ENCODE peak calls at places on chromosomes 11 and 22, in six cellular contexts. One of them, this sample, is unnamed.

GRCh38 chr11:111878385-111878765 is 590 bp downstream of the FDXACB1 start:
- DNase-seq in H9: no peak
- DNase-seq in H1: no peak
- DNase-seq in neuronal stem cell: no peak
- DNase-seq in mesenchymal stem cell: no peak
- DNase-seq in trophoblast cell: peak; percentile 36
- DNase-seq in this sample: peak; percentile 5

GRCh38 chr11:1852885-1853284 is at the start of gene LSP1:
- DNase-seq in H9: no peak
- DNase-seq in H1: no peak
- DNase-seq in neuronal stem cell: no peak
- DNase-seq in mesenchymal stem cell: no peak
- DNase-seq in trophoblast cell: no peak
- DNase-seq in this sample: no peak

GRCh38 chr11:123799438-123799837 is 6.7 kb downstream of the OR6M1 start:
- DNase-seq in H9: no peak
- DNase-seq in H1: no peak
- DNase-seq in neuronal stem cell: no peak
- DNase-seq in mesenchymal stem cell: no peak
- DNase-seq in trophoblast cell: no peak
- DNase-seq in this sample: no peak

GRCh38 chr11:133705873-133706272 is 139.4 kb downstream of the SPATA19 start:
- DNase-seq in H9: no peak
- DNase-seq in H1: peak; percentile 31
- DNase-seq in neuronal stem cell: no peak
- DNase-seq in mesenchymal stem cell: no peak
- DNase-seq in trophoblast cell: no peak
- DNase-seq in this sample: no peak

GRCh38 chr11:33089776-33090175 is 50.4 kb downstream of the TCP11L1 start:
- DNase-seq in H9: no peak
- DNase-seq in H1: no peak
- DNase-seq in neuronal stem cell: no peak
- DNase-seq in mesenchymal stem cell: peak; percentile 21
- DNase-seq in trophoblast cell: no peak
- DNase-seq in this sample: peak; percentile 73

GRCh38 chr11:36774603-36775002 is 176.6 kb upstream of the RAG2 start:
- DNase-seq in H9: no peak
- DNase-seq in H1: no peak
- DNase-seq in neuronal stem cell: no peak
- DNase-seq in mesenchymal stem cell: peak; percentile 20
- DNase-seq in trophoblast cell: peak; percentile 18
- DNase-seq in this sample: peak; percentile 17

GRCh38 chr11:116868066-116868465 is 30.6 kb upstream of the APOA1 start:
- DNase-seq in H9: no peak
- DNase-seq in H1: no peak
- DNase-seq in neuronal stem cell: no peak
- DNase-seq in mesenchymal stem cell: no peak
- DNase-seq in trophoblast cell: no peak
- DNase-seq in this sample: no peak

GRCh38 chr11:57144075-57144474 is 37.7 kb upstream of the LRRC55 start:
- DNase-seq in H9: no peak
- DNase-seq in H1: no peak
- DNase-seq in neuronal stem cell: no peak
- DNase-seq in mesenchymal stem cell: no peak
- DNase-seq in trophoblast cell: no peak
- DNase-seq in this sample: no peak

GRCh38 chr11:6413791-6414231 is 5.1 kb downstream of the APBB1 start:
- DNase-seq in H9: no peak
- DNase-seq in H1: no peak
- DNase-seq in neuronal stem cell: no peak
- DNase-seq in mesenchymal stem cell: no peak
- DNase-seq in trophoblast cell: no peak
- DNase-seq in this sample: no peak

GRCh38 chr11:84722583-84723108 is 904.5 kb downstream of the DLG2 start:
- DNase-seq in H9: peak; percentile 31
- DNase-seq in H1: no peak
- DNase-seq in neuronal stem cell: peak; percentile 33
- DNase-seq in mesenchymal stem cell: no peak
- DNase-seq in trophoblast cell: no peak
- DNase-seq in this sample: no peak

GRCh38 chr11:119747868-119748660 is 19.1 kb upstream of the NECTIN1 start:
- DNase-seq in H9: no peak
- DNase-seq in H1: no peak
- DNase-seq in neuronal stem cell: no peak
- DNase-seq in mesenchymal stem cell: no peak
- DNase-seq in trophoblast cell: no peak
- DNase-seq in this sample: no peak

GRCh38 chr11:108561535-108561991 is 32.0 kb downstream of the EXPH5 start:
- DNase-seq in H9: no peak
- DNase-seq in H1: peak; percentile 26
- DNase-seq in neuronal stem cell: no peak
- DNase-seq in mesenchymal stem cell: peak; percentile 9
- DNase-seq in trophoblast cell: no peak
- DNase-seq in this sample: peak; percentile 31

GRCh38 chr11:100681064-100681502 is 6.0 kb upstream of the ARHGAP42 start:
- DNase-seq in H9: peak; percentile 67
- DNase-seq in H1: no peak
- DNase-seq in neuronal stem cell: no peak
- DNase-seq in mesenchymal stem cell: peak; percentile 75
- DNase-seq in trophoblast cell: peak; percentile 78
- DNase-seq in this sample: peak; percentile 34

GRCh38 chr22:35894464-35894878 is 134.2 kb downstream of the RBFOX2 start:
- DNase-seq in H9: no peak
- DNase-seq in H1: no peak
- DNase-seq in neuronal stem cell: no peak
- DNase-seq in mesenchymal stem cell: no peak
- DNase-seq in trophoblast cell: no peak
- DNase-seq in this sample: no peak

GRCh38 chr22:28883917-28884753 is 763 bp downstream of the ZNRF3 start:
- DNase-seq in H9: peak; percentile 66
- DNase-seq in H1: peak; percentile 79
- DNase-seq in neuronal stem cell: peak; percentile 21
- DNase-seq in mesenchymal stem cell: peak; percentile 43
- DNase-seq in trophoblast cell: peak; percentile 26
- DNase-seq in this sample: peak; percentile 44

GRCh38 chr11:81749245-81749644 is 984.4 kb downstream of the FAM181B start:
- DNase-seq in H9: no peak
- DNase-seq in H1: no peak
- DNase-seq in neuronal stem cell: no peak
- DNase-seq in mesenchymal stem cell: no peak
- DNase-seq in trophoblast cell: no peak
- DNase-seq in this sample: no peak

GRCh38 chr11:72974487-72975205 is 160.4 kb downstream of the ATG16L2 start:
- DNase-seq in H9: no peak
- DNase-seq in H1: no peak
- DNase-seq in neuronal stem cell: no peak
- DNase-seq in mesenchymal stem cell: no peak
- DNase-seq in trophoblast cell: no peak
- DNase-seq in this sample: no peak

GRCh38 chr22:49544286-49544685 is 283.4 kb downstream of the BRD1 start:
- DNase-seq in H9: no peak
- DNase-seq in H1: no peak
- DNase-seq in neuronal stem cell: no peak
- DNase-seq in mesenchymal stem cell: no peak
- DNase-seq in trophoblast cell: no peak
- DNase-seq in this sample: no peak
- H4K91ac ChIP-seq in H9: no peak overlapping the region
- H4K91ac ChIP-seq in H1: no peak overlapping the region
- H4K91ac ChIP-seq in neuronal stem cell: no peak overlapping the region
- H4K91ac ChIP-seq in mesenchymal stem cell: no peak overlapping the region
- H4K91ac ChIP-seq in trophoblast cell: no peak overlapping the region
- H4K91ac ChIP-seq in this sample: no peak overlapping the region

GRCh38 chr11:13262096-13262495 is 15.5 kb upstream of the BMAL1 start:
- DNase-seq in H9: no peak
- DNase-seq in H1: no peak
- DNase-seq in neuronal stem cell: no peak
- DNase-seq in mesenchymal stem cell: no peak
- DNase-seq in trophoblast cell: no peak
- DNase-seq in this sample: no peak
- H4K91ac ChIP-seq in H9: no peak overlapping the region
- H4K91ac ChIP-seq in H1: no peak overlapping the region
- H4K91ac ChIP-seq in neuronal stem cell: no peak overlapping the region
- H4K91ac ChIP-seq in mesenchymal stem cell: no peak overlapping the region
- H4K91ac ChIP-seq in trophoblast cell: no peak overlapping the region
- H4K91ac ChIP-seq in this sample: peak overlapping the region; percentile 83

DNA sequence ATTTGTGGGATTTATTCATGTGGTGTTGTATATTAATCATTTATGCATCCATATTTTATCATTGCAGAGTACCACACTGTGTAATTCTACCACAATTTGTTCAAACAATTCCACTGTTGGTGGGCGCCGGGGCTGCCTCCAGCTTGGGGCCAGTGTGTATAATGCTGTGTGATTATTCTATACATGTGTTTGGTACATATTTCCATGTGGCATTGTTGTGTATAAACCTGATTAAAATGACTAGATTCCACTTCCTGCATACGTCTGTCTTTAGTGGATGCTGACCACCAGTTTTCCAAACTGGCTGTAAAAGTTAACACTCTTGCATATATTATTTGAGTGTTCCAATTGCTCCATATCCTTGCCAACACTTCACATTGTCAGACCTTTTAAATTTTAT is 1213.8 kb downstream of the TBC1D22A start:
- DNase-seq in H9: no peak
- DNase-seq in H1: no peak
- DNase-seq in neuronal stem cell: no peak
- DNase-seq in mesenchymal stem cell: no peak
- DNase-seq in trophoblast cell: no peak
- DNase-seq in this sample: no peak
- H4K91ac ChIP-seq in H9: no peak overlapping the region
- H4K91ac ChIP-seq in H1: no peak overlapping the region
- H4K91ac ChIP-seq in neuronal stem cell: no peak overlapping the region
- H4K91ac ChIP-seq in mesenchymal stem cell: no peak overlapping the region
- H4K91ac ChIP-seq in trophoblast cell: no peak overlapping the region
- H4K91ac ChIP-seq in this sample: no peak overlapping the region

DNA sequence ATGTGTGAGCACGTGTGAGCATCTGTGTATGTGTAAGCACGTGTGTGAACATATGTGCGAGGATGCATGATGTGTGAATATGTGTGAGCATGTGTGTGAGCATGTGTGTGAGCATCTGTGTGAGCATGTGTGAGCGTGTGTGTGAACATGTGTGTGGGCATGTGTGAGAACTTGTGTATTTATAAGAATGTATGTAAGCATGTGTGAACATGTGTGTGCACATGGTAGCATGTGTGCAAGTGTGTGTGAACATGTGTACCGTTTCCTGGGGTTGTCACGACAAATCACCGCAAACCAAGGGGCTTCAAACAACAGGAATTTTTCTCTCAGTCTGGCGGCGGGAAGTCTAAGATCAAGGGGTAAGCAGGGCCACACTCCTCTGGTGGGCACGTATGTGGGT is 238.3 kb downstream of the CTTN start:
- DNase-seq in H9: no peak
- DNase-seq in H1: no peak
- DNase-seq in neuronal stem cell: no peak
- DNase-seq in mesenchymal stem cell: no peak
- DNase-seq in trophoblast cell: no peak
- DNase-seq in this sample: no peak
- H4K91ac ChIP-seq in H9: no peak overlapping the region
- H4K91ac ChIP-seq in H1: no peak overlapping the region
- H4K91ac ChIP-seq in neuronal stem cell: peak overlapping the region; percentile 77
- H4K91ac ChIP-seq in mesenchymal stem cell: no peak overlapping the region
- H4K91ac ChIP-seq in trophoblast cell: no peak overlapping the region
- H4K91ac ChIP-seq in this sample: no peak overlapping the region

DNA sequence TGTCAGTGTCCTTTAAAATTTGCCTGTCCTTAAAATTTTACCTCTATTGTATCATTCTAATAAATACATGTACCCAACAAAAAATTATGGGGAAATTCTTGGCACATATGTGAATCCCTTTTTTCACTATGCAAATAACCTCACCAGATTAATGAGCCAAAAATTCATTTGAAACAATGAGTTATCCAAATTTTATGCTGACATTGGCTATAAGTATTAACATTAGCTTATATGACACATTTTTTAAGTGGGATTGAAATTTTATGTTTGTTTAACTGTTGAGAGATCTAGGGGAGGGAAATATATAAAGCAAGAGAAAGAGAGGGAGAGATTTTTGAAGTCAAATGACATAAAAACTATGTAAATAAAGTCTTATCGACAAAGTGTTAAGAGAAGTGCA is 11.8 kb upstream of the PDGFD start:
- DNase-seq in H9: no peak
- DNase-seq in H1: no peak
- DNase-seq in neuronal stem cell: no peak
- DNase-seq in mesenchymal stem cell: no peak
- DNase-seq in trophoblast cell: no peak
- DNase-seq in this sample: no peak
- H4K91ac ChIP-seq in H9: no peak overlapping the region
- H4K91ac ChIP-seq in H1: no peak overlapping the region
- H4K91ac ChIP-seq in neuronal stem cell: no peak overlapping the region
- H4K91ac ChIP-seq in mesenchymal stem cell: no peak overlapping the region
- H4K91ac ChIP-seq in trophoblast cell: no peak overlapping the region
- H4K91ac ChIP-seq in this sample: no peak overlapping the region

GRCh38 chr11:93013646-93014045 is 44.2 kb downstream of the MTNR1B start:
- DNase-seq in H9: no peak
- DNase-seq in H1: no peak
- DNase-seq in neuronal stem cell: no peak
- DNase-seq in mesenchymal stem cell: peak; percentile 12
- DNase-seq in trophoblast cell: no peak
- DNase-seq in this sample: peak; percentile 54
- H4K91ac ChIP-seq in H9: no peak overlapping the region
- H4K91ac ChIP-seq in H1: no peak overlapping the region
- H4K91ac ChIP-seq in neuronal stem cell: no peak overlapping the region
- H4K91ac ChIP-seq in mesenchymal stem cell: no peak overlapping the region
- H4K91ac ChIP-seq in trophoblast cell: no peak overlapping the region
- H4K91ac ChIP-seq in this sample: peak overlapping the region; percentile 48

GRCh38 chr11:26512196-26512595 is 59.9 kb downstream of the MUC15 start:
- DNase-seq in H9: no peak
- DNase-seq in H1: no peak
- DNase-seq in neuronal stem cell: no peak
- DNase-seq in mesenchymal stem cell: no peak
- DNase-seq in trophoblast cell: no peak
- DNase-seq in this sample: no peak
- H4K91ac ChIP-seq in H9: no peak overlapping the region
- H4K91ac ChIP-seq in H1: no peak overlapping the region
- H4K91ac ChIP-seq in neuronal stem cell: no peak overlapping the region
- H4K91ac ChIP-seq in mesenchymal stem cell: no peak overlapping the region
- H4K91ac ChIP-seq in trophoblast cell: no peak overlapping the region
- H4K91ac ChIP-seq in this sample: no peak overlapping the region

This sample was measured in IMR-90.